ENCODE peak calls at places on chromosomes 12 and 14, in seven cellular contexts. U, N, O, Z, C, L and T are unnamed samples.

GRCh38 chr14:69612759-69613145 is 1.4 kb downstream of the SUSD6 start:
- DNase-seq in L (peak; percentile 33), C (no peak), N (no peak), Z (no peak), O (no peak), U (peak; percentile 41), T (no peak)

GRCh38 chr12:76786986-76787385 is 23.1 kb downstream of the ZDHHC17 start:
- DNase-seq in N (no peak), C (no peak), L (no peak), O (no peak), U (no peak), Z (no peak), T (no peak)

GRCh38 chr14:92039073-92039719 is 663 bp downstream of the TRIP11 start:
- DNase-seq in Z (peak; percentile 65), N (no peak), O (peak; percentile 26), U (peak; percentile 35), C (no peak), L (peak; percentile 56), T (peak; percentile 49)

GRCh38 chr14:61561657-61562276 is 133.5 kb upstream of the HIF1A start:
- DNase-seq in C (peak; percentile 81), U (no peak), Z (peak; percentile 98), L (no peak), O (peak; percentile 79), N (peak; percentile 89), T (peak; percentile 78)

GRCh38 chr14:95413289-95414215 is 93.8 kb upstream of the CLMN start:
- DNase-seq in L (no peak), U (no peak), N (no peak), Z (no peak), C (no peak), O (no peak), T (no peak)

GRCh38 chr12:124673881-124674617 is 106.6 kb upstream of the NCOR2 start:
- DNase-seq in Z (no peak), U (peak; percentile 88), L (peak; percentile 98), C (no peak), N (no peak), O (no peak), T (no peak)

GRCh38 chr12:29739279-29739991 is 44.3 kb downstream of the TMTC1 start:
- DNase-seq in O (no peak), N (no peak), C (no peak), U (no peak), Z (no peak), L (no peak), T (no peak)

GRCh38 chr12:104589215-104589614 is 132.5 kb downstream of the CHST11 start:
- DNase-seq in O (no peak), U (no peak), L (no peak), C (no peak), N (no peak), Z (no peak), T (no peak)

GRCh38 chr12:52003016-52003550 is 3.7 kb upstream of the TAMALIN start:
- DNase-seq in U (no peak), Z (no peak), L (no peak), N (no peak), O (no peak), C (no peak), T (no peak)

GRCh38 chr12:76119887-76120286 is 35.4 kb upstream of the NAP1L1 start:
- DNase-seq in O (no peak), Z (no peak), C (no peak), L (no peak), U (no peak), N (no peak), T (no peak)

GRCh38 chr12:40622246-40622838 is 69.9 kb upstream of the CNTN1 start:
- DNase-seq in U (peak; percentile 66), Z (peak; percentile 69), L (peak; percentile 71), O (peak; percentile 41), N (no peak), C (no peak), T (peak; percentile 49)

GRCh38 chr14:58078068-58078467 is 73.9 kb downstream of the ARMH4 start:
- DNase-seq in N (no peak), O (no peak), Z (peak; percentile 88), U (no peak), C (no peak), L (no peak), T (no peak)

GRCh38 chr14:101562659-101563351 is 1.5 kb downstream of the DIO3 start:
- DNase-seq in C (peak; percentile 71), U (no peak), Z (no peak), O (no peak), N (no peak), L (no peak), T (no peak)

GRCh38 chr14:88036422-88036821 is 31.5 kb downstream of the GPR65 start:
- DNase-seq in N (no peak), U (no peak), L (no peak), Z (no peak), C (no peak), O (no peak), T (no peak)

GRCh38 chr12:3680919-3681594 is 71.9 kb downstream of the CRACR2A start:
- DNase-seq in Z (no peak), L (peak; percentile 42), U (peak; percentile 25), O (peak; percentile 67), C (no peak), N (no peak), T (peak; percentile 38)